ENCODE peak calls at places on chromosome 19, in four cellular contexts. G is CD4-positive, alpha-beta T cell; R is psoas muscle; S is body of pancreas. V is an unnamed sample.

GRCh38 chr19:46159893-46160775 is 12.1 kb downstream of the IGFL2 start:
- ATAC-seq in G (no peak), R (no peak), S (no peak), V (no peak)

GRCh38 chr19:10079031-10079453 is 7.1 kb upstream of the SHFL start:
- ATAC-seq in G (no peak), R (no peak), S (peak; percentile 91), V (no peak)

GRCh38 chr19:34639491-34640085 is 37.4 kb downstream of the SCGB2B2 start:
- ATAC-seq in G (peak; percentile 48), R (peak; percentile 48), S (peak; percentile 71), V (no peak)

GRCh38 chr19:38062959-38063786 is 156.2 kb downstream of the SIPA1L3 start:
- ATAC-seq in G (no peak), R (peak; percentile 27), S (peak; percentile 62), V (no peak)

GRCh38 chr19:54525636-54526035 is 23.0 kb downstream of the LAIR2 start:
- ATAC-seq in G (no peak), R (no peak), S (no peak), V (no peak)

GRCh38 chr19:49781394-49781793 is 14.6 kb downstream of the AP2A1 start:
- ATAC-seq in G (no peak), R (no peak), S (no peak), V (no peak)

GRCh38 chr19:44683434-44684210 is 12.3 kb downstream of the CEACAM19 start:
- ATAC-seq in G (no peak), R (no peak), S (peak; percentile 57), V (no peak)

GRCh38 chr19:28793391-28794168 is 419.4 kb downstream of the UQCRFS1 start:
- ATAC-seq in G (no peak), R (no peak), S (no peak), V (no peak)

GRCh38 chr19:18897108-18898029 is 1.4 kb upstream of the CERS1 start:
- ATAC-seq in G (no peak), R (no peak), S (no peak), V (no peak)

GRCh38 chr19:5955638-5955935 is 22.4 kb downstream of the RANBP3 start:
- ATAC-seq in G (no peak), R (no peak), S (no peak), V (no peak)

GRCh38 chr19:57655443-57655842 is 13.3 kb upstream of the ZSCAN4 start:
- ATAC-seq in G (no peak), R (no peak), S (no peak), V (no peak)

GRCh38 chr19:46838160-46838559 is 12.5 kb downstream of the AP2S1 start:
- ATAC-seq in G (no peak), R (no peak), S (no peak), V (no peak)

GRCh38 chr19:17889609-17890214 is 18.0 kb downstream of the SLC5A5 start:
- ATAC-seq in G (no peak), R (no peak), S (no peak), V (no peak)

DNA sequence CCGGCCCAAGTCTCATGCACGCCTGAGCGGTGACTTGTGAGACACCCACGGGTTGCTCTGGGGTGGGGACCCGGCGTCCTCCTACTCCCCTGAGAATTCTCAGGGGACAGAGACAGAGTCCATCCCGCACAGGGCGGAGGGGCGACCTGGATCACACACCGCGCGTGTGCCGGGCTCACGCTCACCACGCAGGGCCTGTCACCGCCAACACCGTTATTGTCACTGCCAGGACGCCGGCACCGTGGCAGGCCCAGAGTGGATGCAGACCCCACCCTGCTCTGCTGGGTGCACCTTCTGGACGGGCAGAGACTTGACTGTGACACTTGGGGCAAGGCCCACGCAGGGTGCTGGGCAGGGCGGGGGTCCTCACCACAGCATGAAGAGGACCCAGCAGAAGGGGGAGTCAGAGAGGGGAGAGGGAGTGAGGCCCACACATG is 16.2 kb downstream of the MOB3A start:
- ATAC-seq in G (no peak), R (peak; percentile 10), S (no peak), V (no peak)
- TF ChIP-seq CTCF in G (no peak), R (no peak), S (no peak), V (no peak)

GRCh38 chr19:50836543-50837195 is 3.3 kb upstream of the KLK15 start:
- ATAC-seq in G (no peak), R (no peak), S (no peak), V (no peak)

GRCh38 chr19:50835103-50835784 is 1.9 kb upstream of the KLK15 start:
- ATAC-seq in G (no peak), R (no peak), S (peak; percentile 53), V (peak; percentile 5)

GRCh38 chr19:50833802-50834167 is 411 bp upstream of the KLK15 start:
- ATAC-seq in G (no peak), R (no peak), S (no peak), V (no peak)

GRCh38 chr19:50837300-50837699 is 3.9 kb upstream of the KLK15 start:
- ATAC-seq in G (no peak), R (no peak), S (no peak), V (no peak)

GRCh38 chr19:50835785-50836542 is 2.6 kb upstream of the KLK15 start:
- ATAC-seq in G (peak; percentile 83), R (peak; percentile 75), S (peak; percentile 98), V (peak; percentile 90)
- TF ChIP-seq CTCF in G (no peak), R (no peak), S (no peak), V (no peak)

GRCh38 chr19:1410789-1411188 is 3.4 kb downstream of the DAZAP1 start:
- ATAC-seq in G (no peak), R (no peak), S (no peak), V (no peak)

GRCh38 chr19:1410136-1410786 is 2.9 kb downstream of the DAZAP1 start:
- ATAC-seq in G (no peak), R (peak; percentile 0), S (no peak), V (no peak)

GRCh38 chr19:1408300-1409203 is 1.2 kb downstream of the DAZAP1 start:
- ATAC-seq in G (peak; percentile 27), R (no peak), S (no peak), V (no peak)

GRCh38 chr19:1407662-1408299 is 395 bp downstream of the DAZAP1 start:
- ATAC-seq in G (no peak), R (no peak), S (peak; percentile 33), V (no peak)

DNA sequence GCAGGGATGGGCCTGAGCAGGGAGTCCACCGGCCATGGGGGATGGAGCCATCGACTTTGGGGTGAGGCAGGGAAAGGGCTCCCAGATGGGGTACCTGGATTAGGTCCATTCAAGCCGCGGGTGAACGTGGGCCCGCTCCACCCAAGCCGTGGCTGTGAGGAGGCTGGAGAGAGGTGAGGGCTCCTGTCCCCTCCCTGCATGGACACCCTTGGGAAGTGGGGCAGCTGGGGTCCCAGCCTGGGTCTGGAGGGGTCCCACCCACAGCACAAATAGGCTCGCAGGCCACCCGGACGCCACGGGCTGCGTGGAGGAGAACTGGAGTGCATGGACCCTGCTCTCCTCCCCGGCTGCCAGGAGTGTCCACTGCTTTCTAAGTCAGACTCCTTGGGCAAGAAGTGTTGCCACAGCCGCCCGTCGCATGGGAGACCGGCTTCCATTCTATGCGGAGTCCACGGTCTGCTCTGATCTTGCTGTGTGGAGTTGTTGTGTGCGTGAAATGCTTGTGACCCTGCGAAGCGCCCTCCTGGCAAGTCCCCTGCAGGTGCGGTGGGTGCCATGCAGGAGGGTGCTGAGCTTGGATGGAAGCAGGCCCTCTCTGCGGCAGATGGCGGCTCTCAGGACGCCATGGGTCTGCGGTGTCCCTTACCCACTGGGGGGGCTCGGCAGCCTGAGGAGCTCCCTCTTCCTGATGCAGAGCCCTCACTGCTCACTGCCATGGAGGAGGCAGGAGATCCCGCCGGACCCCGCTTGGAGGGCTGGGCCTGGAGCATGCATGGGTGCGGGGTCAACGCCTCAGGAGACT is 2.0 kb downstream of the DAZAP1 start:
- ATAC-seq in G (no peak), R (no peak), S (no peak), V (no peak)
- TF ChIP-seq CTCF in G (no peak), R (no peak), S (no peak), V (no peak)

DNA sequence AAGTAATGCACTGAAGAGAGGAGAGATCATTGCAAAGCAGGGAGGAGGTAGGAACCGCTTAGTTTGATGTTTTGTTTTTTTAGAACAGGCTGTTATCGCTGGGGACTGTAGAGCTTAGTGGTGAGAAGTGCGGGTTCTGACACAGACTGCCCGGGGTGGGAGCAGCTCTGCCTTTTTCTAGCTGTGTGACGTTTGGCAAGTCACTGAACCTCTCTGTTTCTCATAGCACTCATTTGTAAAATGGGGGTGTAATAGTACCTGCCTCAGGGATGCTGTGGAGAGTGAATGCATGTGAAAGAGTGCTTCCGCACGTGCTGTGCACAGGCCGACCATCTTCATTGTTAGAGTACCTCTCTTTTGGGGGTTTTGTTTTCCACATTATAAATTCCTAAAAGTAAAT is 19.3 kb downstream of the PRAM1 start:
- ATAC-seq in G (no peak), R (no peak), S (no peak), V (no peak)
- TF ChIP-seq CTCF in G (no peak), R (no peak), S (no peak), V (no peak)

GRCh38 chr19:52585101-52585500 is 15.0 kb downstream of the ZNF701 start:
- ATAC-seq in G (no peak), R (no peak), S (no peak), V (no peak)

GRCh38 chr19:52585604-52586003 is 15.5 kb downstream of the ZNF701 start:
- ATAC-seq in G (no peak), R (no peak), S (no peak), V (no peak)

GRCh38 chr19:52592301-52592700 is 22.2 kb downstream of the ZNF701 start:
- ATAC-seq in G (no peak), R (no peak), S (no peak), V (no peak)

DNA sequence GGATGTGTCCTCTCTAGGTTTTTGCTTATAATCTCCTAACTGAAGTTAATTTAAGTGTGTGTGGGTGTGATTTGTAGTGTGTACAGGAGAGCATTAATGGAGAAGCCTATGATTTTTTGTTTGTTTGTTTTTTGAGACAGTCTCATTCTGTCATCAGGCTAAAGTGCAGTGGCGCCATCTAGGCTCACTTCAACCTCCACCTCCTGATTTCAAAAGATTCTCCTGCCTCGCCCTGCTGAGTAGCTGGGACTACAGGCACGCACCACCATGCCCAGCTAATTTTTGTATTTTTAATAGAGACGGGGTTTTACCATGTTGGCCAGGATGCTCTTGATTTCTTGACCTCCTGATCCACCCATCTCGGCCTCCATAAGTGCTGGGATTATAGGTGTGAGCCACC is 20.6 kb downstream of the ZNF701 start:
- ATAC-seq in G (no peak), R (no peak), S (no peak), V (no peak)
- TF ChIP-seq CTCF in G (no peak), R (no peak), S (no peak), V (no peak)

GRCh38 chr19:3431760-3432397 is 48.4 kb downstream of the SMIM24 start:
- ATAC-seq in G (no peak), R (no peak), S (no peak), V (no peak)

GRCh38 chr19:3433313-3433712 is 47.0 kb downstream of the SMIM24 start:
- ATAC-seq in G (no peak), R (no peak), S (no peak), V (no peak)

GRCh38 chr19:3433805-3434540 is 46.4 kb downstream of the SMIM24 start:
- ATAC-seq in G (no peak), R (no peak), S (no peak), V (no peak)

GRCh38 chr19:3440082-3440481 is 40.2 kb downstream of the SMIM24 start:
- ATAC-seq in G (peak; percentile 53), R (peak; percentile 45), S (peak; percentile 34), V (no peak)

GRCh38 chr19:3434630-3435553 is 45.4 kb downstream of the SMIM24 start:
- ATAC-seq in G (peak; percentile 94), R (peak; percentile 91), S (peak; percentile 82), V (peak; percentile 96)
- TF ChIP-seq CTCF in G (no peak), R (no peak), S (no peak), V (no peak)